ENCODE peak calls at places on chromosomes 6 and 20, in eight cellular contexts. V is adipocyte; I is CD4-positive, CD25-positive, alpha-beta regulatory T cell; W is heart left ventricle; C is GM23248; A is OCI-LY7; B is thoracic aorta; J is psoas muscle. K is an unnamed sample.
A peak's percentile ranks its signal among the peaks of the same experiment; 100 is the strongest.

GRCh38 chr20:22575087-22575721 is 9.2 kb downstream of the FOXA2 start:
- DNase-seq in C (no peak), I (no peak), B (no peak), A (no peak), V (no peak), J (no peak), W (no peak), K (peak; percentile 3)

GRCh38 chr20:49642808-49643207 is 70.9 kb downstream of the B4GALT5 start:
- DNase-seq in V (no peak), C (no peak), J (no peak), W (no peak), B (no peak), A (no peak), I (no peak), K (no peak)

GRCh38 chr6:33774774-33775173 is 14.2 kb downstream of the LEMD2 start:
- DNase-seq in A (no peak), B (no peak), I (no peak), J (no peak), W (no peak), C (no peak), V (no peak), K (no peak)

GRCh38 chr20:56359212-56360132 is 698 bp downstream of the FAM210B start:
- DNase-seq in W (peak; percentile 60), I (no peak), C (peak; percentile 87), J (peak; percentile 52), B (no peak), A (no peak), V (peak; percentile 79), K (peak; percentile 69)

GRCh38 chr20:25037288-25038102 is 20.4 kb downstream of the ACSS1 start:
- DNase-seq in V (no peak), J (peak; percentile 17), B (no peak), C (no peak), W (peak; percentile 19), I (no peak), A (no peak), K (no peak)

GRCh38 chr6:129338683-129339082 is 371.3 kb downstream of the ARHGAP18 start:
- DNase-seq in C (no peak), J (no peak), W (no peak), V (no peak), B (no peak), I (no peak), A (no peak), K (no peak)

GRCh38 chr6:41237128-41237527 is 9.0 kb downstream of the TREML4 start:
- DNase-seq in I (no peak), A (no peak), V (no peak), W (no peak), J (no peak), B (no peak), C (no peak), K (no peak)

GRCh38 chr20:400451-401275 is 7.4 kb upstream of the RBCK1 start:
- DNase-seq in J (no peak), A (peak; percentile 46), I (no peak), C (peak; percentile 24), B (no peak), W (no peak), V (no peak), K (no peak)

GRCh38 chr6:138847884-138848283 is 52.0 kb downstream of the ECT2L start:
- DNase-seq in J (no peak), C (no peak), A (no peak), V (no peak), W (no peak), I (no peak), B (no peak), K (peak; percentile 10)

GRCh38 chr6:149884215-149884614 is 13.7 kb downstream of the RAET1E start:
- DNase-seq in J (no peak), B (no peak), A (no peak), C (peak; percentile 65), V (no peak), I (no peak), W (peak; percentile 42), K (no peak)

DNA sequence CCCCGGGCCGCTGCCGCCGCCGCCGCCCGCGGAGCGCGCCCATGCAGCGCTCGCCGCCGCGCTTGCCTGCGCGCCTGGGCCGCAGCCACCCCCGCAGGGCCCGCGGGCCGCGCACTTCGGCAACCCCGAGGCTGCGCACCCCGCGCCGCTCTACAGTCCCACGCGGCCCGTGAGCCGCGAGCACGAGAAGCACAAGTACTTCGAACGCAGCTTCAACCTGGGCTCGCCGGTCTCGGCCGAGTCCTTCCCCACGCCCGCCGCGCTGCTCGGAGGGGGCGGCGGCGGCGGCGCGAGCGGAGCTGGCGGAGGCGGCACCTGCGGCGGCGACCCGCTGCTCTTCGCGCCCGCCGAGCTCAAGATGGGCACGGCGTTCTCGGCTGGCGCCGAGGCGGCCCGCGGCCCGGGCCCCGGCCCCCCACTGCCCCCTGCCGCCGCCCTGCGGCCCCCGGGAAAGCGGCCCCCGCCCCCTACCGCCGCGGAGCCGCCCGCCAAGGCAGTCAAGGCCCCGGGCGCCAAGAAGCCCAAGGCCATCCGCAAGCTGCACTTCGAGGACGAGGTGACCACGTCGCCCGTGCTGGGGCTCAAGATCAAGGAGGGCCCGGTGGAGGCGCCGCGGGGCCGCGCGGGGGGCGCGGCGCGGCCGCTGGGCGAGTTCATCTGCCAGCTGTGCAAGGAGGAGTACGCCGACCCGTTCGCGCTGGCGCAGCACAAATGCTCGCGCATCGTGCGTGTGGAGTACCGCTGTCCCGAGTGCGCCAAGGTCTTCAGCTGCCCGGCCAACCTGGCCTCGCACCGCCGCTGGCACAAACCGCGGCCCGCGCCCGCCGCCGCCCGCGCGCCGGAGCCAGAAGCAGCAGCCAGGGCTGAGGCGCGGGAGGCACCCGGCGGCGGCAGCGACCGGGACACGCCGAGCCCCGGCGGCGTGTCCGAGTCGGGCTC is 779 bp downstream of the INSM1 start:
- DNase-seq in J (no peak), A (no peak), I (no peak), V (peak; percentile 29), B (no peak), W (no peak), C (peak; percentile 28), K (no peak)
- H3K4me3 ChIP-seq in J (peak overlapping the region; percentile 61), A (no peak overlapping the region), I (no peak overlapping the region), V (no peak overlapping the region), B (peak overlapping the region; percentile 58), W (peak overlapping the region; percentile 17), C (peak overlapping the region; percentile 40), K (no peak overlapping the region)

GRCh38 chr6:169623975-169624374 is 77.9 kb downstream of the WDR27 start:
- DNase-seq in W (no peak), A (no peak), B (no peak), I (no peak), C (no peak), J (no peak), V (no peak), K (no peak)

GRCh38 chr6:169624785-169625184 is 77.0 kb downstream of the WDR27 start:
- DNase-seq in V (no peak), I (no peak), W (no peak), C (no peak), J (no peak), A (no peak), B (no peak), K (no peak)

GRCh38 chr6:169622618-169623017 is 79.2 kb downstream of the WDR27 start:
- DNase-seq in A (no peak), W (no peak), I (no peak), C (no peak), J (no peak), B (no peak), V (no peak), K (no peak)

GRCh38 chr6:169621311-169621710 is 80.5 kb downstream of the WDR27 start:
- DNase-seq in A (no peak), J (no peak), I (no peak), W (no peak), B (no peak), C (no peak), V (no peak), K (no peak)

DNA sequence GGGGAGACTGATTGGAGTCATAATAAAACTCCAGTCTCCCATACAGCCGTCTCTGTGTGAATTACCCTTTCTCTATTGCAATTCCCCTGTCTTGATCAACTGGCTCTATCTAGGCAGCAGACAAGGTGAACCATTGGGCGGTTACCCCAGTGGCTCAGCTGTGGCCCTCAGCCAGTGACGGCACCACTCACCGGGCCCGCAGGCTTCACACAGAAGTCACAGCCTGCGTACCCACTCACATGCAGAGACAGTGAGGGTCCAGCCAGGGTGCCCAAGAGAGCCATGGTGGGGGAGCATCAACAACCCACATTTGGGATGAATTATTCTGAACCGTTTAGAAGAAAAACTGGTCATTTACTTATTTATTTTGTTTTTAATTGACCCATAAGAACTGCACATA is 78.5 kb downstream of the WDR27 start:
- DNase-seq in J (no peak), A (no peak), B (no peak), V (no peak), W (no peak), I (no peak), C (no peak), K (no peak)
- H3K4me3 ChIP-seq in J (no peak overlapping the region), A (no peak overlapping the region), B (no peak overlapping the region), V (no peak overlapping the region), W (no peak overlapping the region), I (no peak overlapping the region), C (no peak overlapping the region), K (no peak overlapping the region)

GRCh38 chr6:26552205-26552604 is 14.0 kb downstream of the HMGN4 start:
- DNase-seq in B (no peak), J (no peak), C (no peak), A (no peak), V (no peak), I (no peak), W (no peak), K (no peak)
- H3K4me3 ChIP-seq in B (no peak overlapping the region), J (no peak overlapping the region), C (peak overlapping the region; percentile 74), A (peak overlapping the region; percentile 80), V (no peak overlapping the region), I (no peak overlapping the region), W (no peak overlapping the region), K (no peak overlapping the region)

GRCh38 chr6:100118301-100118700 is 124.3 kb upstream of the MCHR2 start:
- DNase-seq in V (no peak), C (no peak), W (no peak), J (no peak), A (no peak), B (no peak), I (no peak), K (no peak)
- H3K4me3 ChIP-seq in V (no peak overlapping the region), C (no peak overlapping the region), W (no peak overlapping the region), J (no peak overlapping the region), A (no peak overlapping the region), B (no peak overlapping the region), I (no peak overlapping the region), K (no peak overlapping the region)